ENCODE peak calls at places on chromosomes 7 and 10, in eight cellular contexts. H is kidney; N is stimulated activated CD4-positive, alpha-beta T cell treated with anti-CD3 and anti-CD28 coated beads, Interleukin-15, amount 100 ng/mL, for 1 hour; Y is HT-29; W is H9; Q is GDM1; B is HTR-8/SVneo; L is NAMALWA. T is an unnamed sample.

GRCh38 chr7:159112136-159113011 is 32.3 kb downstream of the VIPR2 start:
- DNase-seq in Q (no peak), B (no peak), W (no peak), H (no peak), N (no peak), L (no peak), Y (no peak), T (peak; percentile 57)

GRCh38 chr10:93871805-93872204 is 22.0 kb upstream of the SLC35G1 start:
- DNase-seq in H (no peak), N (no peak), W (no peak), Q (no peak), L (no peak), Y (no peak), B (no peak), T (no peak)

GRCh38 chr10:5840314-5841307 is 27.4 kb upstream of the GDI2 start:
- DNase-seq in H (peak; percentile 83), L (peak; percentile 96), W (no peak), B (no peak), Q (no peak), N (no peak), Y (no peak), T (no peak)

GRCh38 chr7:40019558-40019957 is 69.5 kb downstream of the CDK13 start:
- DNase-seq in Q (no peak), H (no peak), L (no peak), Y (no peak), B (no peak), N (no peak), W (no peak), T (no peak)

GRCh38 chr7:70698219-70698832 is 433.6 kb upstream of the GALNT17 start:
- DNase-seq in B (no peak), H (no peak), N (no peak), Y (peak; percentile 69), L (peak; percentile 81), W (no peak), Q (no peak), T (no peak)

GRCh38 chr7:155795401-155795800 is 16.9 kb downstream of the SHH start:
- DNase-seq in Q (no peak), H (no peak), Y (no peak), W (no peak), B (no peak), L (no peak), N (no peak), T (no peak)

GRCh38 chr7:23184709-23185354 is 3.0 kb downstream of the NUP42 start:
- DNase-seq in W (no peak), N (no peak), B (peak; percentile 49), L (peak; percentile 54), H (no peak), Y (peak; percentile 74), Q (no peak), T (no peak)

GRCh38 chr10:17244712-17245365 is 16.8 kb downstream of the VIM start:
- DNase-seq in B (no peak), H (no peak), L (no peak), N (no peak), Q (no peak), Y (no peak), W (no peak), T (no peak)

GRCh38 chr10:119316729-119317097 is 109.3 kb downstream of the GRK5 start:
- DNase-seq in Q (no peak), L (no peak), N (no peak), W (no peak), H (no peak), Y (peak; percentile 46), B (peak; percentile 64), T (no peak)

GRCh38 chr7:28020302-28020940 is 160.2 kb downstream of the JAZF1 start:
- DNase-seq in Q (peak; percentile 63), N (no peak), L (peak; percentile 89), B (peak; percentile 84), H (no peak), W (peak; percentile 76), Y (peak; percentile 90), T (peak; percentile 65)

GRCh38 chr10:125692246-125692931 is 9.4 kb upstream of the TEX36 start:
- DNase-seq in L (no peak), B (no peak), W (no peak), N (no peak), Y (no peak), Q (no peak), H (no peak), T (no peak)

GRCh38 chr10:93816123-93816747 is 58.5 kb downstream of the LGI1 start:
- DNase-seq in L (peak; percentile 61), N (no peak), Y (peak; percentile 78), W (peak; percentile 69), B (peak; percentile 57), H (peak; percentile 76), Q (peak; percentile 31), T (peak; percentile 78)

GRCh38 chr10:78382776-78383175 is 349.1 kb downstream of the RPS24 start:
- DNase-seq in B (no peak), Y (no peak), N (no peak), L (no peak), Q (no peak), H (no peak), W (no peak), T (no peak)

GRCh38 chr10:18164771-18165361 is 24.6 kb downstream of the CACNB2 start:
- DNase-seq in W (no peak), N (no peak), Q (no peak), L (no peak), H (no peak), Y (no peak), B (no peak), T (no peak)

GRCh38 chr10:114102253-114102652 is 58.6 kb downstream of the ADRB1 start:
- DNase-seq in L (no peak), Y (no peak), B (no peak), H (no peak), Q (no peak), W (no peak), N (no peak), T (no peak)

GRCh38 chr7:49520971-49521370 is 252.5 kb upstream of the VWC2 start:
- DNase-seq in Q (no peak), L (no peak), H (no peak), B (no peak), N (no peak), Y (no peak), W (no peak), T (no peak)

GRCh38 chr10:45308707-45309106 is 6.7 kb downstream of the OR13A1 start:
- DNase-seq in B (no peak), W (no peak), Q (no peak), L (peak; percentile 21), Y (peak; percentile 46), N (no peak), H (no peak), T (no peak)

GRCh38 chr7:1087462-1087809 is 477 bp upstream of the GPER1 start:
- DNase-seq in N (no peak), L (no peak), B (no peak), Y (no peak), Q (no peak), H (no peak), W (no peak), T (no peak)

GRCh38 chr7:34067406-34067805 is 162.1 kb downstream of the BMPER start:
- DNase-seq in N (no peak), B (no peak), Q (no peak), W (no peak), Y (no peak), H (no peak), L (no peak), T (no peak)

GRCh38 chr7:120996333-120996982 is 7.9 kb downstream of the CPED1 start:
- DNase-seq in B (no peak), L (peak; percentile 88), H (no peak), W (no peak), Q (peak; percentile 85), Y (peak; percentile 85), N (no peak), T (no peak)

GRCh38 chr7:47361746-47362215 is 220.1 kb downstream of the TNS3 start:
- DNase-seq in Q (no peak), W (no peak), N (no peak), B (peak; percentile 88), Y (peak; percentile 61), H (no peak), L (no peak), T (no peak)

GRCh38 chr10:75312440-75312839 is 76.7 kb upstream of the COMTD1 start:
- DNase-seq in W (no peak), L (no peak), Q (no peak), N (no peak), B (no peak), H (no peak), Y (no peak), T (no peak)

GRCh38 chr10:77969029-77969635 is 42.6 kb upstream of the DLG5 start:
- DNase-seq in L (no peak), B (no peak), H (no peak), N (no peak), W (no peak), Y (no peak), Q (no peak), T (no peak)

GRCh38 chr7:108653526-108653925 is 83.9 kb downstream of the DNAJB9 start:
- DNase-seq in W (no peak), L (no peak), N (no peak), B (no peak), H (no peak), Y (no peak), Q (no peak), T (no peak)

GRCh38 chr7:101211501-101211900 is 5.9 kb downstream of the PLOD3 start:
- DNase-seq in N (no peak), W (no peak), Y (no peak), Q (no peak), H (no peak), L (no peak), B (no peak), T (no peak)

GRCh38 chr7:73397936-73398335 is 35.6 kb upstream of the FZD9 start:
- DNase-seq in N (no peak), W (no peak), B (no peak), Y (no peak), L (no peak), H (no peak), Q (no peak), T (no peak)

GRCh38 chr10:124020871-124021823 is 72.3 kb downstream of the CHST15 start:
- DNase-seq in B (no peak), L (no peak), Q (no peak), W (peak; percentile 55), N (no peak), Y (no peak), H (peak; percentile 12), T (no peak)

GRCh38 chr10:119541459-119542356 is 811 bp downstream of the RGS10 start:
- DNase-seq in W (no peak), B (no peak), Q (no peak), Y (no peak), L (no peak), N (peak; percentile 17), H (peak; percentile 78), T (peak; percentile 83)

GRCh38 chr10:123642697-123643096 is 23.5 kb upstream of the GPR26 start:
- DNase-seq in B (no peak), N (no peak), H (no peak), L (no peak), Q (no peak), W (peak; percentile 38), Y (peak; percentile 13), T (no peak)

GRCh38 chr10:92486637-92487036 is 87.3 kb downstream of the IDE start:
- DNase-seq in B (no peak), Q (peak; percentile 74), H (no peak), Y (no peak), W (no peak), L (no peak), N (no peak), T (no peak)

GRCh38 chr7:76108540-76109233 is 60.8 kb downstream of the MDH2 start:
- DNase-seq in N (no peak), Q (no peak), H (no peak), L (peak; percentile 16), W (no peak), Y (peak; percentile 92), B (no peak), T (peak; percentile 69)

GRCh38 chr10:2989292-2989947 is 77.9 kb upstream of the PFKP start:
- DNase-seq in Q (no peak), W (no peak), N (no peak), H (no peak), L (peak; percentile 63), Y (no peak), B (no peak), T (no peak)

GRCh38 chr7:46752881-46753366 is 829.0 kb downstream of the TNS3 start:
- DNase-seq in Y (peak; percentile 54), N (no peak), L (no peak), W (no peak), Q (no peak), H (no peak), B (peak; percentile 72), T (no peak)

GRCh38 chr7:95608344-95609173 is 12.2 kb upstream of the PDK4 start:
- DNase-seq in Q (no peak), B (peak; percentile 30), Y (peak; percentile 98), W (peak; percentile 57), H (peak; percentile 97), N (no peak), L (peak; percentile 29), T (peak; percentile 93)